ENCODE peak calls at places on chromosomes 11 and 22, in six cellular contexts. H is mesothelial cell of epicardium, W is Calu3, Q is transverse colon, A is GM06990, B is coronary artery. S is an unnamed sample.

GRCh38 chr11:35953081-35953480 is 9.2 kb downstream of the LDLRAD3 start:
- DNase-seq in H (no peak), B (no peak), W (no peak), A (no peak), Q (no peak), S (no peak)

GRCh38 chr11:94868468-94868867 is 100.3 kb downstream of the AMOTL1 start:
- DNase-seq in H (no peak), B (no peak), A (no peak), Q (no peak), W (no peak), S (no peak)

GRCh38 chr22:41799486-41800347 is 762 bp upstream of the CCDC134 start:
- DNase-seq in A (peak; percentile 24), B (no peak), W (no peak), H (peak; percentile 39), Q (peak; percentile 29), S (peak; percentile 72)

GRCh38 chr11:68314886-68315580 is 2.6 kb downstream of the LRP5 start:
- DNase-seq in Q (peak; percentile 70), A (no peak), B (no peak), W (peak; percentile 37), H (no peak), S (no peak)

GRCh38 chr22:50621948-50622722 is 5.8 kb downstream of the ARSA start:
- DNase-seq in Q (peak; percentile 65), W (peak; percentile 34), H (no peak), B (no peak), A (no peak), S (peak; percentile 44)

GRCh38 chr11:93236741-93237675 is 39.2 kb upstream of the SLC36A4 start:
- DNase-seq in H (no peak), Q (peak; percentile 18), A (no peak), B (no peak), W (peak; percentile 35), S (no peak)

GRCh38 chr11:20337526-20338154 is 25.9 kb upstream of the HTATIP2 start:
- DNase-seq in A (peak; percentile 13), W (peak; percentile 16), H (no peak), Q (peak; percentile 13), B (no peak), S (peak; percentile 40)

GRCh38 chr11:1382831-1383607 is 6.7 kb upstream of the BRSK2 start:
- DNase-seq in Q (peak; percentile 87), A (peak; percentile 83), B (peak; percentile 84), W (peak; percentile 78), H (peak; percentile 64), S (peak; percentile 93)

GRCh38 chr11:104078250-104078649 is 41.8 kb downstream of the DDI1 start:
- DNase-seq in H (no peak), B (no peak), W (no peak), Q (no peak), A (no peak), S (no peak)

GRCh38 chr11:24453129-24453723 is 43.6 kb upstream of the LUZP2 start:
- DNase-seq in B (no peak), Q (no peak), H (no peak), A (no peak), W (no peak), S (no peak)

GRCh38 chr11:87007938-87008337 is 29.8 kb upstream of the TMEM135 start:
- DNase-seq in A (no peak), B (no peak), H (no peak), Q (no peak), W (no peak), S (no peak)

GRCh38 chr22:31532060-31532459 is 35.7 kb downstream of the SFI1 start:
- DNase-seq in W (no peak), B (no peak), Q (no peak), H (no peak), A (no peak), S (no peak)

GRCh38 chr11:32279672-32280071 is 155.7 kb downstream of the WT1 start:
- DNase-seq in W (no peak), B (no peak), H (no peak), Q (no peak), A (no peak), S (no peak)

GRCh38 chr11:7677071-7677470 is 3.8 kb upstream of the CYB5R2 start:
- DNase-seq in H (no peak), B (no peak), Q (no peak), A (no peak), W (no peak), S (no peak)

GRCh38 chr11:124717786-124718634 is 21.7 kb upstream of the NRGN start:
- DNase-seq in A (peak; percentile 22), Q (no peak), B (no peak), H (peak; percentile 43), W (no peak), S (peak; percentile 48)

GRCh38 chr22:32752868-32753520 is 48.5 kb upstream of the TIMP3 start:
- DNase-seq in H (no peak), B (no peak), A (no peak), W (no peak), Q (no peak), S (peak; percentile 40)

GRCh38 chr11:8706673-8707432 is 24.3 kb downstream of the RPL27A start:
- DNase-seq in H (no peak), A (no peak), W (no peak), B (no peak), Q (no peak), S (no peak)

GRCh38 chr11:94132152-94132558 is 3.5 kb downstream of the PANX1 start:
- DNase-seq in Q (peak; percentile 20), H (no peak), B (no peak), W (no peak), A (no peak), S (no peak)

GRCh38 chr11:32090774-32091370 is at the start of gene RCN1:
- DNase-seq in A (peak; percentile 75), Q (peak; percentile 57), H (peak; percentile 84), B (peak; percentile 81), W (peak; percentile 73), S (peak; percentile 86)

GRCh38 chr22:23070418-23071162 is at the start of gene GNAZ:
- DNase-seq in H (no peak), Q (no peak), A (peak; percentile 32), W (no peak), B (peak; percentile 74), S (peak; percentile 68)

GRCh38 chr11:121389651-121390050 is 62.5 kb upstream of the SORL1 start:
- DNase-seq in W (no peak), B (no peak), H (no peak), Q (no peak), A (no peak), S (no peak)

GRCh38 chr11:36016263-36016662 is 72.4 kb downstream of the LDLRAD3 start:
- DNase-seq in A (no peak), B (no peak), Q (no peak), H (no peak), W (no peak), S (no peak)

GRCh38 chr22:47369020-47369419 is 606.6 kb downstream of the TBC1D22A start:
- DNase-seq in W (no peak), B (no peak), Q (no peak), H (peak; percentile 10), A (no peak), S (no peak)

GRCh38 chr11:67282155-67282875 is 6.8 kb upstream of the ANKRD13D start:
- DNase-seq in B (no peak), H (no peak), Q (peak; percentile 6), A (peak; percentile 10), W (no peak), S (no peak)
- TF ChIP-seq CTCF in B (no peak), H (no peak), Q (no peak), A (no peak), W (no peak), S (no peak)

GRCh38 chr11:34940026-34940677 is 23.7 kb downstream of the PDHX start:
- DNase-seq in W (no peak), B (no peak), A (no peak), Q (no peak), H (no peak), S (peak; percentile 23)
- TF ChIP-seq CTCF in W (no peak), B (no peak), A (peak; percentile 22), Q (no peak), H (no peak), S (no peak)

DNA sequence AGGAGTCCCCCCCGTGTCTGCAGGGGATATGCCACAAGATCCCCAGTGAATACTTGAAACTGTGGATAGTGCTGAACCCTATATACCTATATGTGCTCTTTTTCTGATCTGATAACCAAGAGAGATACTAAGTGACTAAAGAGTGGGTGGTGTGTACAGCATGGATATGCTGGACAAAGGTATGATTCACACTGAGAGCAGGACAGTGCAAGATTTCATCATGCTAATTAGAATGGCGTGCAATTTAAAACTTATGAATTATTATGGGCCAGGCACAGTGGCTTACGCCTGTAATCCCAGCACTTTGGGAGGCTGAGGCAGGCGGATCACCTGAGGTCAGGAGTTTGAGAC is 90.2 kb upstream of the ALKBH3 start:
- DNase-seq in Q (no peak), W (no peak), A (no peak), B (no peak), H (no peak), S (no peak)
- TF ChIP-seq CTCF in Q (no peak), W (no peak), A (no peak), B (no peak), H (no peak), S (no peak)

GRCh38 chr11:70087446-70088167 is 9.5 kb downstream of the ANO1 start:
- DNase-seq in B (no peak), H (no peak), W (no peak), Q (no peak), A (no peak), S (no peak)
- TF ChIP-seq CTCF in B (no peak), H (no peak), W (no peak), Q (no peak), A (no peak), S (no peak)

DNA sequence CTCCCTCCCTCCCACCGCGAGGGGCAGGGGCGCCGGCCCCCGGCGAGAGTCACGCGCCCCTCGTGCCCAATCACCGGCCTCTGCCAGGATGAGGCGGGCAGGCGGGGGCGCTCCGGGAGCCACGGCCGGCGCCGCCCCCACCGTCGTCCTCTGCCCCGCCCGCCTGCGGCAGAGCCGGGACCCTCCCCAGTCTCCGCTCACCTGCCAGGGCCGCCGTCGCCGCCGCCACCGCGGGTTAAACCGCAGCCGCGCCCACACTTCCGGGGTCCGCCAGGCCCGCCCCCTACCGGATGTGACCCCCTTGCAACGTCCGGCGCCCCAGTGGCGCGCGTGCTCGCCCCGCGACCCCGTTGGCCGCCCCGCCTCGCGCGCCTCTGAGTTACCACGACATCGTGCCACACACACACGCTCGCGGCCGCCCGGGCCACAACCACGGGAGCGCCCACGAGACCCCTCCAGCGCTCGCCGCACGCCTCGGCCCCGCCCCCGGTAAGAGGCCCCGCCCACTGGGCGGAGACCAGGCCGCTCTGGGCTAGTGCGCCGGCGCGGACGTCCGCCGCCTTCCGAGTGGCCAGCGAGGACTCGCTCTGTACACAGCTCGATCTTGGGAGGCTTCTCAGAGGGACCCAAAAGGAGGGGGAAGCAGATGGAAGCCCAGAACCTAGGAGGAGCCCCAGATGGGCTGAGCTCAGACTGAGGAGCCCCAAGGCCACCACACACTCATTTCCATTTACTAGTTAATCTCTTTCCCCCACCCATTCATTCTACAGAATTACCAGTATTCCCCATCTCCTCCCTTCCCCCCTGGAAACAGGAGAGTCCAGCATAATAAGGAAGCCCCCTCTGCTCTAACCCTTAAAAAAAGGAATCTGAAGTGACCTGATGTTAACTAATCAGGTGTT is at the start of gene VPS37C:
- DNase-seq in W (peak; percentile 95), H (peak; percentile 98), B (peak; percentile 95), Q (peak; percentile 92), A (peak; percentile 99), S (peak; percentile 96)
- TF ChIP-seq CTCF in W (no peak), H (peak; percentile 35), B (peak; percentile 23), Q (peak; percentile 28), A (no peak), S (no peak)

S was measured in GM13976.